ENCODE peak calls at places on chromosomes 5 and 9, in nine cellular contexts. One of them, this sample, is unnamed.

GRCh38 chr5:33472805-33473409 is 32.1 kb downstream of the TARS1 start:
- DNase-seq in GM23338: peak
- DNase-seq in OCI-LY7: no peak
- DNase-seq in HCT116: no peak
- DNase-seq in PC-3: no peak
- DNase-seq in SK-N-SH: no peak
- DNase-seq in hepatocyte: no peak
- DNase-seq in GM23248: no peak
- DNase-seq in MM.1S: no peak
- DNase-seq in this sample: no peak

GRCh38 chr9:81389569-81389993 is 299.8 kb downstream of the TLE1 start:
- DNase-seq in GM23338: no peak
- DNase-seq in OCI-LY7: no peak
- DNase-seq in HCT116: peak
- DNase-seq in PC-3: peak
- DNase-seq in SK-N-SH: no peak
- DNase-seq in hepatocyte: peak
- DNase-seq in GM23248: peak
- DNase-seq in MM.1S: no peak
- DNase-seq in this sample: no peak

GRCh38 chr5:170103447-170103846 is 2.2 kb upstream of the FOXI1 start:
- DNase-seq in GM23338: no peak
- DNase-seq in OCI-LY7: no peak
- DNase-seq in HCT116: no peak
- DNase-seq in PC-3: no peak
- DNase-seq in SK-N-SH: no peak
- DNase-seq in hepatocyte: no peak
- DNase-seq in GM23248: no peak
- DNase-seq in MM.1S: no peak
- DNase-seq in this sample: no peak

GRCh38 chr9:100084734-100085133 is 14.1 kb downstream of the ERP44 start:
- DNase-seq in GM23338: no peak
- DNase-seq in OCI-LY7: peak
- DNase-seq in HCT116: no peak
- DNase-seq in PC-3: no peak
- DNase-seq in SK-N-SH: no peak
- DNase-seq in hepatocyte: no peak
- DNase-seq in GM23248: no peak
- DNase-seq in MM.1S: peak
- DNase-seq in this sample: no peak

GRCh38 chr9:14779566-14780022 is 57.1 kb upstream of the CER1 start:
- DNase-seq in GM23338: no peak
- DNase-seq in OCI-LY7: no peak
- DNase-seq in HCT116: no peak
- DNase-seq in PC-3: no peak
- DNase-seq in SK-N-SH: no peak
- DNase-seq in hepatocyte: no peak
- DNase-seq in GM23248: no peak
- DNase-seq in MM.1S: no peak
- DNase-seq in this sample: no peak

GRCh38 chr5:24633705-24634325 is 11.0 kb downstream of the CDH10 start:
- DNase-seq in GM23338: peak
- DNase-seq in OCI-LY7: peak
- DNase-seq in HCT116: peak
- DNase-seq in PC-3: peak
- DNase-seq in SK-N-SH: peak
- DNase-seq in hepatocyte: peak
- DNase-seq in GM23248: peak
- DNase-seq in MM.1S: peak
- DNase-seq in this sample: peak

GRCh38 chr5:160802567-160802966 is 49.4 kb downstream of the ATP10B start:
- DNase-seq in GM23338: no peak
- DNase-seq in OCI-LY7: no peak
- DNase-seq in HCT116: no peak
- DNase-seq in PC-3: no peak
- DNase-seq in SK-N-SH: no peak
- DNase-seq in hepatocyte: peak
- DNase-seq in GM23248: peak
- DNase-seq in MM.1S: peak
- DNase-seq in this sample: peak

GRCh38 chr9:124520206-124520596 is 13.0 kb upstream of the NR5A1 start:
- DNase-seq in GM23338: no peak
- DNase-seq in OCI-LY7: no peak
- DNase-seq in HCT116: no peak
- DNase-seq in PC-3: no peak
- DNase-seq in SK-N-SH: no peak
- DNase-seq in hepatocyte: no peak
- DNase-seq in GM23248: no peak
- DNase-seq in MM.1S: no peak
- DNase-seq in this sample: no peak

GRCh38 chr5:147359551-147359950 is 124.7 kb downstream of the STK32A start:
- DNase-seq in GM23338: no peak
- DNase-seq in OCI-LY7: no peak
- DNase-seq in HCT116: no peak
- DNase-seq in PC-3: peak
- DNase-seq in SK-N-SH: no peak
- DNase-seq in hepatocyte: no peak
- DNase-seq in GM23248: no peak
- DNase-seq in MM.1S: no peak
- DNase-seq in this sample: no peak

GRCh38 chr9:16687678-16688369 is 182.6 kb downstream of the BNC2 start:
- DNase-seq in GM23338: no peak
- DNase-seq in OCI-LY7: no peak
- DNase-seq in HCT116: no peak
- DNase-seq in PC-3: no peak
- DNase-seq in SK-N-SH: no peak
- DNase-seq in hepatocyte: no peak
- DNase-seq in GM23248: no peak
- DNase-seq in MM.1S: no peak
- DNase-seq in this sample: no peak

GRCh38 chr5:124504081-124504916 is 242.1 kb downstream of the ZNF608 start:
- DNase-seq in GM23338: no peak
- DNase-seq in OCI-LY7: peak
- DNase-seq in HCT116: no peak
- DNase-seq in PC-3: no peak
- DNase-seq in SK-N-SH: no peak
- DNase-seq in hepatocyte: no peak
- DNase-seq in GM23248: no peak
- DNase-seq in MM.1S: no peak
- DNase-seq in this sample: peak

GRCh38 chr5:141835928-141836667 is 42.1 kb downstream of the PCDH1 start:
- DNase-seq in GM23338: peak
- DNase-seq in OCI-LY7: no peak
- DNase-seq in HCT116: no peak
- DNase-seq in PC-3: no peak
- DNase-seq in SK-N-SH: no peak
- DNase-seq in hepatocyte: no peak
- DNase-seq in GM23248: peak
- DNase-seq in MM.1S: no peak
- DNase-seq in this sample: no peak

GRCh38 chr9:88544245-88544644 is 9.3 kb downstream of the NXNL2 start:
- DNase-seq in GM23338: peak
- DNase-seq in OCI-LY7: no peak
- DNase-seq in HCT116: no peak
- DNase-seq in PC-3: no peak
- DNase-seq in SK-N-SH: no peak
- DNase-seq in hepatocyte: no peak
- DNase-seq in GM23248: no peak
- DNase-seq in MM.1S: no peak
- DNase-seq in this sample: no peak

DNA sequence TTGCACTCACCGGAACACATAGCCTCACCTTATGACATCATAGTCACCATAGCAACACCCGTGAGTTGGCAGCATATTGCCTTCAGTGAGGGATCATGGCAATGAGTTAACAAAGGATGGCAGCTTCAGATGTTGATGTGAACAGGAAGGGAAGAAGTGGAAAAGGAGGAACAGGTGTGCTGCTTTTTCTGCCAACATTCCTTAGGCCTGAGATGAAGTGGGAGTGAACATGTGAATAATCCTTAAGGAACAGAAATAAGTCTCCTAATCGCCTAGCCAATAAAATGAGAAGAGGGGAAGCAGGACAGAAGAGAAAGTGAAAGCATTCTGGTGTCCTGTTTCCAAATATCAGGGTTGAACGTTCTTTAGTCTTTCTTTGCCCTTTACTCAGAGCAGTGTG is 360.0 kb downstream of the BRINP1 start:
- DNase-seq in GM23338: peak
- DNase-seq in OCI-LY7: no peak
- DNase-seq in HCT116: no peak
- DNase-seq in PC-3: no peak
- DNase-seq in SK-N-SH: no peak
- DNase-seq in hepatocyte: no peak
- DNase-seq in GM23248: peak
- DNase-seq in MM.1S: peak
- DNase-seq in this sample: no peak
- TF ChIP-seq EZH2phosphoT487 in GM23338: no peak
- TF ChIP-seq EZH2phosphoT487 in OCI-LY7: no peak
- TF ChIP-seq EZH2phosphoT487 in HCT116: no peak
- TF ChIP-seq EZH2phosphoT487 in PC-3: no peak
- TF ChIP-seq EZH2phosphoT487 in SK-N-SH: no peak
- TF ChIP-seq EZH2phosphoT487 in hepatocyte: no peak
- TF ChIP-seq EZH2phosphoT487 in GM23248: no peak
- TF ChIP-seq EZH2phosphoT487 in MM.1S: no peak
- TF ChIP-seq EZH2phosphoT487 in this sample: no peak

DNA sequence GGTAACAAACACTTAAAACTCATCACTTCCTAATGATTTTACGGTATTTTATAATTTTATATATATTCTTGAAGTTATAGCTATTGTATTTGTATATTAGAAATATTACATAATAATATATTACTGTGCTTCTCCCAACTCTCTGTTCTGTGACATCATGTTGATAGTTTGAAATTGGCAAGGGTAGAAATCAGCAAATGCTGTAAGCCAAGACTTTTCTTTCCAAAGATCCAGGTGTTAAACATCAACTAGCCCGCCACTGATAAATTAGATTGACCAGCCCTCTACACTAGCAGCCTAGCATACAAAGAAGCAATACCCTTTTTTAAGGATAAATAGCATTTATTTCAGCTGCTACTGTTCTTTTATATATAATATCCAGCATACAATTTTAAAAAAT is 122.9 kb downstream of the PRELID2 start:
- DNase-seq in GM23338: no peak
- DNase-seq in OCI-LY7: no peak
- DNase-seq in HCT116: no peak
- DNase-seq in PC-3: no peak
- DNase-seq in SK-N-SH: no peak
- DNase-seq in hepatocyte: no peak
- DNase-seq in GM23248: no peak
- DNase-seq in MM.1S: no peak
- DNase-seq in this sample: no peak
- TF ChIP-seq EZH2phosphoT487 in GM23338: no peak
- TF ChIP-seq EZH2phosphoT487 in OCI-LY7: no peak
- TF ChIP-seq EZH2phosphoT487 in HCT116: no peak
- TF ChIP-seq EZH2phosphoT487 in PC-3: no peak
- TF ChIP-seq EZH2phosphoT487 in SK-N-SH: no peak
- TF ChIP-seq EZH2phosphoT487 in hepatocyte: no peak
- TF ChIP-seq EZH2phosphoT487 in GM23248: no peak
- TF ChIP-seq EZH2phosphoT487 in MM.1S: no peak
- TF ChIP-seq EZH2phosphoT487 in this sample: no peak

GRCh38 chr5:56575821-56576220 is 239.5 kb upstream of the MAP3K1 start:
- DNase-seq in GM23338: no peak
- DNase-seq in OCI-LY7: no peak
- DNase-seq in HCT116: no peak
- DNase-seq in PC-3: peak
- DNase-seq in SK-N-SH: no peak
- DNase-seq in hepatocyte: no peak
- DNase-seq in GM23248: peak
- DNase-seq in MM.1S: no peak
- DNase-seq in this sample: no peak

GRCh38 chr5:56569051-56569450 is 246.3 kb upstream of the MAP3K1 start:
- DNase-seq in GM23338: no peak
- DNase-seq in OCI-LY7: no peak
- DNase-seq in HCT116: no peak
- DNase-seq in PC-3: no peak
- DNase-seq in SK-N-SH: no peak
- DNase-seq in hepatocyte: no peak
- DNase-seq in GM23248: peak
- DNase-seq in MM.1S: no peak
- DNase-seq in this sample: no peak

GRCh38 chr5:56569576-56569975 is 245.8 kb upstream of the MAP3K1 start:
- DNase-seq in GM23338: no peak
- DNase-seq in OCI-LY7: no peak
- DNase-seq in HCT116: no peak
- DNase-seq in PC-3: no peak
- DNase-seq in SK-N-SH: no peak
- DNase-seq in hepatocyte: no peak
- DNase-seq in GM23248: peak
- DNase-seq in MM.1S: no peak
- DNase-seq in this sample: no peak

GRCh38 chr5:56574778-56575177 is 240.6 kb upstream of the MAP3K1 start:
- DNase-seq in GM23338: no peak
- DNase-seq in OCI-LY7: no peak
- DNase-seq in HCT116: no peak
- DNase-seq in PC-3: peak
- DNase-seq in SK-N-SH: no peak
- DNase-seq in hepatocyte: no peak
- DNase-seq in GM23248: no peak
- DNase-seq in MM.1S: no peak
- DNase-seq in this sample: no peak
- TF ChIP-seq EZH2phosphoT487 in GM23338: no peak
- TF ChIP-seq EZH2phosphoT487 in OCI-LY7: no peak
- TF ChIP-seq EZH2phosphoT487 in HCT116: no peak
- TF ChIP-seq EZH2phosphoT487 in PC-3: no peak
- TF ChIP-seq EZH2phosphoT487 in SK-N-SH: no peak
- TF ChIP-seq EZH2phosphoT487 in hepatocyte: no peak
- TF ChIP-seq EZH2phosphoT487 in GM23248: no peak
- TF ChIP-seq EZH2phosphoT487 in MM.1S: no peak
- TF ChIP-seq EZH2phosphoT487 in this sample: no peak

GRCh38 chr5:43016217-43016779 is 23.8 kb downstream of the ANXA2R start:
- DNase-seq in GM23338: no peak
- DNase-seq in OCI-LY7: no peak
- DNase-seq in HCT116: no peak
- DNase-seq in PC-3: no peak
- DNase-seq in SK-N-SH: no peak
- DNase-seq in hepatocyte: no peak
- DNase-seq in GM23248: no peak
- DNase-seq in MM.1S: no peak
- DNase-seq in this sample: no peak

GRCh38 chr5:43017438-43017820 is 22.7 kb downstream of the ANXA2R start:
- DNase-seq in GM23338: no peak
- DNase-seq in OCI-LY7: peak
- DNase-seq in HCT116: no peak
- DNase-seq in PC-3: peak
- DNase-seq in SK-N-SH: no peak
- DNase-seq in hepatocyte: peak
- DNase-seq in GM23248: peak
- DNase-seq in MM.1S: no peak
- DNase-seq in this sample: peak

GRCh38 chr5:43019293-43019614 is 20.9 kb downstream of the ANXA2R start:
- DNase-seq in GM23338: no peak
- DNase-seq in OCI-LY7: no peak
- DNase-seq in HCT116: no peak
- DNase-seq in PC-3: peak
- DNase-seq in SK-N-SH: no peak
- DNase-seq in hepatocyte: no peak
- DNase-seq in GM23248: no peak
- DNase-seq in MM.1S: no peak
- DNase-seq in this sample: no peak

GRCh38 chr5:43020294-43020711 is 19.8 kb downstream of the ANXA2R start:
- DNase-seq in GM23338: peak
- DNase-seq in OCI-LY7: peak
- DNase-seq in HCT116: no peak
- DNase-seq in PC-3: no peak
- DNase-seq in SK-N-SH: no peak
- DNase-seq in hepatocyte: no peak
- DNase-seq in GM23248: no peak
- DNase-seq in MM.1S: no peak
- DNase-seq in this sample: peak

GRCh38 chr5:43019615-43020293 is 20.4 kb downstream of the ANXA2R start:
- DNase-seq in GM23338: peak
- DNase-seq in OCI-LY7: peak
- DNase-seq in HCT116: peak
- DNase-seq in PC-3: peak
- DNase-seq in SK-N-SH: peak
- DNase-seq in hepatocyte: peak
- DNase-seq in GM23248: peak
- DNase-seq in MM.1S: peak
- DNase-seq in this sample: peak
- TF ChIP-seq EZH2phosphoT487 in GM23338: peak
- TF ChIP-seq EZH2phosphoT487 in OCI-LY7: no peak
- TF ChIP-seq EZH2phosphoT487 in HCT116: no peak
- TF ChIP-seq EZH2phosphoT487 in PC-3: no peak
- TF ChIP-seq EZH2phosphoT487 in SK-N-SH: no peak
- TF ChIP-seq EZH2phosphoT487 in hepatocyte: no peak
- TF ChIP-seq EZH2phosphoT487 in GM23248: no peak
- TF ChIP-seq EZH2phosphoT487 in MM.1S: no peak
- TF ChIP-seq EZH2phosphoT487 in this sample: peak

This sample was measured in neural progenitor cell.